ENCODE peak calls at places on chromosomes 3 and 15, in ten cellular contexts. A, I, N, X, H, O, T, Q, W and R are unnamed samples.

GRCh38 chr3:127954642-127955041 is 39.6 kb downstream of the KBTBD12 start:
- DNase-seq in A (no peak), I (peak; percentile 79), N (no peak), X (no peak), H (no peak), O (no peak), T (no peak), Q (no peak), W (no peak), R (no peak)

GRCh38 chr3:118117061-118117460 is 917.6 kb downstream of the IGSF11 start:
- DNase-seq in A (no peak), I (no peak), N (no peak), X (no peak), H (no peak), O (no peak), T (no peak), Q (no peak), W (no peak), R (no peak)

GRCh38 chr3:87354399-87354798 is 78.0 kb upstream of the POU1F1 start:
- DNase-seq in A (no peak), I (no peak), N (no peak), X (no peak), H (peak; percentile 19), O (no peak), T (no peak), Q (no peak), W (no peak), R (no peak)

GRCh38 chr3:108221403-108221802 is 821 bp downstream of the IFT57 start:
- DNase-seq in A (no peak), I (no peak), N (no peak), X (no peak), H (peak; percentile 8), O (no peak), T (no peak), Q (no peak), W (no peak), R (peak; percentile 51)

GRCh38 chr15:68367226-68367625 is 64.7 kb downstream of the ITGA11 start:
- DNase-seq in A (no peak), I (no peak), N (no peak), X (no peak), H (peak; percentile 21), O (no peak), T (no peak), Q (no peak), W (no peak), R (no peak)

GRCh38 chr3:7607083-7607482 is 746.2 kb downstream of the GRM7 start:
- DNase-seq in A (no peak), I (no peak), N (no peak), X (no peak), H (no peak), O (no peak), T (no peak), Q (no peak), W (no peak), R (no peak)

GRCh38 chr3:53073553-53074365 is 27.9 kb upstream of the SFMBT1 start:
- DNase-seq in A (no peak), I (no peak), N (no peak), X (no peak), H (no peak), O (no peak), T (no peak), Q (no peak), W (no peak), R (no peak)

GRCh38 chr15:77749236-77749997 is 116.7 kb upstream of the LINGO1 start:
- DNase-seq in A (no peak), I (no peak), N (no peak), X (no peak), H (peak; percentile 47), O (no peak), T (no peak), Q (no peak), W (no peak), R (no peak)

GRCh38 chr3:14518432-14518802 is 21.7 kb downstream of the GRIP2 start:
- DNase-seq in A (no peak), I (no peak), N (no peak), X (no peak), H (no peak), O (no peak), T (no peak), Q (no peak), W (peak; percentile 10), R (no peak)

GRCh38 chr3:138180375-138181029 is 5.8 kb upstream of the DBR1 start:
- DNase-seq in A (peak; percentile 37), I (no peak), N (no peak), X (peak; percentile 60), H (peak; percentile 19), O (peak; percentile 47), T (no peak), Q (no peak), W (no peak), R (peak; percentile 71)

GRCh38 chr3:64408770-64409169 is 183.5 kb upstream of the PRICKLE2 start:
- DNase-seq in A (no peak), I (no peak), N (no peak), X (no peak), H (no peak), O (peak; percentile 39), T (no peak), Q (no peak), W (no peak), R (no peak)

GRCh38 chr3:12370758-12371157 is 81.9 kb downstream of the PPARG start:
- DNase-seq in A (no peak), I (no peak), N (no peak), X (no peak), H (peak; percentile 47), O (peak; percentile 36), T (peak; percentile 23), Q (no peak), W (no peak), R (no peak)

GRCh38 chr3:55750525-55750924 is 263.4 kb upstream of the WNT5A start:
- DNase-seq in A (peak; percentile 91), I (no peak), N (peak; percentile 76), X (no peak), H (no peak), O (peak; percentile 87), T (no peak), Q (no peak), W (no peak), R (no peak)

GRCh38 chr3:72238341-72238740 is 453.4 kb upstream of the PROK2 start:
- DNase-seq in A (no peak), I (no peak), N (no peak), X (no peak), H (no peak), O (no peak), T (no peak), Q (no peak), W (peak; percentile 84), R (no peak)

DNA sequence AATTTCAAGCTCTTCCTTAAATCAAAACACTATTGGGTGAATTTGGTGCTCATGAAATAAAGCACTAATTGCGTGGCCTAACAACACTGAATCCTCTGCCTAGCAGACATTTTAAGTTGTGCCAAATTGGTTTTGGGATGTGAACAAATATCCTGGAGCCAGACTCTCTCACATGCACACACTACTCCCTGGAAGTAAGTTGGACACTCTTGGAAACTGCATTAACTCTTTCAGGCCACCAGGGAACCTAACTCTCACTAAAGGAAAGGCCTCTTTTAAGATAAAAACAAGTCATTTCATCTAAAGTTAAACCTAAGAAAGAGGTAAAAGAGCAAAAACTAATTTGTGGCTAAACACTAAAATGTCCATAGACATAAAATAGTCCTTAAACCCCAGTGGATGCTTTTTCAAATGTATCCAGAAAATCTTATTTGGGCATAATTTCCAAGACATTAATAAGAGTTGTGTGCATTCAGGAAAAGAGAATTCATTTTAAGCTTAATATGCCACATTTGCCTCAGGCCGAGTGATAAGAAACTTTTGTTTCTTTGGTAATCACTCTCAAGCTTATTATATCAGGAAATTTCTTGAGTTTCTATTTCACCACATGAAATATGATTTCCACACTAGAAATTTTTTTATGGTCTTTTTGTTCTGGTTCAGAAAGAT is 61.8 kb downstream of the ZBTB20 start:
- DNase-seq in A (no peak), I (no peak), N (no peak), X (no peak), H (peak; percentile 26), O (no peak), T (no peak), Q (no peak), W (no peak), R (no peak)
- H3K4me3 ChIP-seq in A (no peak overlapping the region), I (no peak overlapping the region), N (no peak overlapping the region), X (no peak overlapping the region), H (no peak overlapping the region), O (no peak overlapping the region), T (no peak overlapping the region), Q (no peak overlapping the region), W (no peak overlapping the region), R (no peak overlapping the region)

GRCh38 chr15:90596943-90597342 is 67.2 kb downstream of the CRTC3 start:
- DNase-seq in A (no peak), I (peak; percentile 68), N (no peak), X (no peak), H (no peak), O (no peak), T (no peak), Q (no peak), W (peak; percentile 41), R (no peak)
- H3K4me1 ChIP-seq in A (no peaks in the 10 kb centered on the region), I (peaks cover 49% of the 10 kb centered on the region), N (no peaks in the 10 kb centered on the region), X (peaks cover 73% of the 10 kb centered on the region), H (no peaks in the 10 kb centered on the region), O (peaks cover 20% of the 10 kb centered on the region), T (peaks cover 47% of the 10 kb centered on the region), Q (no peaks in the 10 kb centered on the region), W (peaks cover 22% of the 10 kb centered on the region), R (peaks cover 52% of the 10 kb centered on the region)

DNA sequence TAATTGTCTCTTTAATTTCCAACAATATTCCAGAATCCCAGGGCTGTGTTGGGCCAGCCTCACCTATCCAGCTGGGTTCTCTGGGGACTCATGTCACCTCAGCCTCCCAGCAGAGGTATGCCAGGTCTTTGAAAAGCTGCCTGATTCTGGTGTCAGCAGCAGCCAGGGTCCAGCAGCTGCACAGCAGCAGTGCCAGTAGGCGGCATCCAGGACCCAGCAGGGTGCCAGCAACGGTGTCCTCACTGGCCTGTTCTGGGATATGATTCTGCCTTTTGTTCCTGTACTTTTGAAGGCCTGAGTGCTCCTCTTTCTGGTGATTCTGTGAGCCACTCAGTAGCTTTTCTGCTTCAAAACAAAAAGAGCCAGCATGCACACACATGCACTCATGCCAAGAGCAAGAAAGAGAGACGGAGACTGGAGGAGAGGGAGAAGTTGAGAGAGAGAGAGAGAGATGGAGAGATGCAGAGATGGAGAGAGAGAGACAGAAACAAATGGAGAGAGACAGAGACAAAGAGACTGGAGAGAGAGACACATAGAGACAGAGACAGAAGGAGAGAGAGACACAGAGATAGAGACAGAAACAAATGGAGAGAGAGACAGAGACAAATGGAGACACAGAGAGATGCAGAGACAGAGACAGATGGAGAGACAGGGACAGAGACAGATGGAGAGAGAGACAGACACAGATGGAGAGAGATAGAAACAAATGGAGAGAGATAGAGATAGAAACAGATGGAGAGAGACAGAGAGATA is 205.7 kb downstream of the UACA start:
- DNase-seq in A (no peak), I (peak; percentile 36), N (peak; percentile 12), X (no peak), H (no peak), O (no peak), T (no peak), Q (no peak), W (no peak), R (no peak)
- H3K27ac ChIP-seq in A (no peak overlapping the region), I (no peak overlapping the region), N (no peak overlapping the region), X (no peak overlapping the region), H (no peak overlapping the region), O (no peak overlapping the region), T (no peak overlapping the region), Q (peak overlapping the region; percentile 17), W (no peak overlapping the region), R (no peak overlapping the region)

DNA sequence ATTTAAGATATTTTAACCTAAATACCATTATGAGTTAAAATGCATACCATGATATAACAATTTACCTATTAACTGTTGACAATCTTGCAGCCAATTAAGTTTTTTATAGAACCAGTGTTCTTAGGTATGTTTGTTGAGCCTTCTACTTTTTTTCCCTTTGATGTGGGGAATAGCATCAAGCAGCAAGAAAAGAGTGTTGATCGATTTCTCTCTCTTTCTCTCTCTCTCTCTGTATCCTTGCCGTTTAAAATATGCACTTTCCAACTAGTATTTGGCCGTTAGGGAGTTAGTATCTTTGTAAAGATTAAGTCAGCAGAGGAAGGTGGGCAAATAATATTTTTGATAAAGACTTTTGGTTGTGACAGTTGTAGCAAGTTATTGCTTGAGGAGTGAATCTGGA is 5.9 kb downstream of the CHD2 start:
- DNase-seq in A (peak; percentile 19), I (no peak), N (no peak), X (peak; percentile 54), H (no peak), O (no peak), T (no peak), Q (no peak), W (no peak), R (no peak)
- H3K4me3 ChIP-seq in A (peak overlapping the region; percentile 31), I (peak overlapping the region; percentile 70), N (peak overlapping the region; percentile 62), X (peak overlapping the region; percentile 95), H (no peak overlapping the region), O (no peak overlapping the region), T (peak overlapping the region; percentile 56), Q (peak overlapping the region; percentile 33), W (no peak overlapping the region), R (peak overlapping the region; percentile 69)